ENCODE peak calls at places on chromosomes 1 and 21, in seven cellular contexts. P is effector memory CD4-positive, alpha-beta T cell; I is upper lobe of right lung; V is CD8-positive, alpha-beta T cell; B is mammary epithelial cell; N is AG04450; X is WERI-Rb-1. E is an unnamed sample.

GRCh38 chr1:229980009-229980408 is 87.0 kb upstream of the GALNT2 start:
- DNase-seq in P (no peak), I (no peak), V (no peak), B (peak; percentile 90), N (no peak), X (no peak), E (no peak)

GRCh38 chr1:91428182-91428798 is 23.7 kb upstream of the HFM1 start:
- DNase-seq in P (no peak), I (no peak), V (no peak), B (no peak), N (no peak), X (no peak), E (no peak)

GRCh38 chr21:39523398-39523797 is 71.6 kb downstream of the SH3BGR start:
- DNase-seq in P (no peak), I (no peak), V (no peak), B (no peak), N (no peak), X (no peak), E (peak; percentile 55)

GRCh38 chr1:84450916-84451315 is 28.1 kb upstream of the RPF1 start:
- DNase-seq in P (no peak), I (no peak), V (no peak), B (peak; percentile 6), N (no peak), X (no peak), E (no peak)

GRCh38 chr1:8477199-8477982 is 159.5 kb downstream of the SLC45A1 start:
- DNase-seq in P (no peak), I (no peak), V (no peak), B (no peak), N (no peak), X (no peak), E (no peak)

GRCh38 chr1:229596961-229597699 is 28.8 kb downstream of the TAF5L start:
- DNase-seq in P (no peak), I (no peak), V (no peak), B (no peak), N (no peak), X (no peak), E (no peak)

GRCh38 chr1:68615303-68615702 is 118.4 kb upstream of the DEPDC1 start:
- DNase-seq in P (no peak), I (no peak), V (no peak), B (no peak), N (no peak), X (no peak), E (no peak)

GRCh38 chr21:33115586-33116541 is 45.9 kb downstream of the OLIG1 start:
- DNase-seq in P (no peak), I (no peak), V (no peak), B (no peak), N (no peak), X (no peak), E (no peak)

GRCh38 chr21:27570306-27570868 is 603.5 kb upstream of the ADAMTS5 start:
- DNase-seq in P (no peak), I (no peak), V (no peak), B (peak; percentile 96), N (peak; percentile 87), X (no peak), E (peak; percentile 45)

GRCh38 chr1:231104917-231105316 is 56.9 kb upstream of the TRIM67 start:
- DNase-seq in P (no peak), I (no peak), V (no peak), B (no peak), N (no peak), X (no peak), E (no peak)

GRCh38 chr1:246064891-246065290 is 442.2 kb downstream of the SMYD3 start:
- DNase-seq in P (no peak), I (no peak), V (no peak), B (no peak), N (no peak), X (no peak), E (no peak)

GRCh38 chr1:247367786-247368342 is 36.2 kb upstream of the ZNF496 start:
- DNase-seq in P (no peak), I (no peak), V (no peak), B (peak; percentile 55), N (no peak), X (no peak), E (no peak)

GRCh38 chr21:13854638-13855037 is 245.1 kb downstream of the POTED start:
- DNase-seq in P (no peak), I (no peak), V (no peak), B (no peak), N (no peak), X (no peak), E (no peak)

GRCh38 chr1:201463071-201463552 is 5.9 kb downstream of the PHLDA3 start:
- DNase-seq in P (no peak), I (no peak), V (no peak), B (peak; percentile 73), N (no peak), X (peak; percentile 55), E (peak; percentile 59)

GRCh38 chr1:36934061-36934460 is 100.3 kb downstream of the GRIK3 start:
- DNase-seq in P (no peak), I (no peak), V (no peak), B (no peak), N (no peak), X (no peak), E (no peak)

GRCh38 chr1:5485968-5486665 is 506.1 kb downstream of the NPHP4 start:
- DNase-seq in P (no peak), I (no peak), V (no peak), B (no peak), N (no peak), X (no peak), E (no peak)

GRCh38 chr1:93746009-93746408 is 64.4 kb upstream of the BCAR3 start:
- DNase-seq in P (no peak), I (no peak), V (no peak), B (no peak), N (no peak), X (no peak), E (no peak)

GRCh38 chr1:164619006-164619784 is 60.2 kb downstream of the PBX1 start:
- DNase-seq in P (no peak), I (no peak), V (no peak), B (no peak), N (no peak), X (no peak), E (no peak)

GRCh38 chr1:91831132-91831930 is 54.6 kb downstream of the TGFBR3 start:
- DNase-seq in P (no peak), I (no peak), V (no peak), B (no peak), N (no peak), X (no peak), E (no peak)

GRCh38 chr1:46784666-46785065 is 14.2 kb upstream of the CYP4B1 start:
- DNase-seq in P (no peak), I (no peak), V (no peak), B (no peak), N (no peak), X (no peak), E (no peak)
- H3K9me3 ChIP-seq in P (no peaks in the 10 kb centered on the region), I (no peaks in the 10 kb centered on the region), V (no peaks in the 10 kb centered on the region), B (peaks cover 5% of the 10 kb centered on the region), N (peaks cover 7% of the 10 kb centered on the region), X (peaks cover 10% of the 10 kb centered on the region), E (no peaks in the 10 kb centered on the region)

DNA sequence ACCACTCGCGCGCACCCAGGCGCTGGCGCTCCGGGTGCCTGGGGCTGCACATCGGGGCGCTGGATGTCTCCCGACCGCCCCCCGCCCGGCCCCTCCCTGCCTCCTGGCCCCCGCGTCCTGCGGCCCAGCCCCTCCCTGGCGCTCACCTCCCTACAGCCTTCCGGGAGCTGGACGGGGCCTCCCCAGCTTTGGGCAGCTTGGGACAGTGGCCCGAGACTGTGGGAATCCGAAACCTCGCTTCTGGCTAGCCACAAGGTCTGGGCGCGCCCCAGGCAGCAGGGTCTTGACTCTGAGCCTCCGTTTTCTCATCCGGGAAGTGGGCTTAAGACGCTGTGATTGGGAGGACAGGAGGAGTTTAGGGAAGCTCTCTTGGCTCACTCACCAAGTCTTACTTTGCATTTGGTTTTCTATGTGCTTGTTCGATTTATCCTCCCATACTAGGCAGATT is 713 bp upstream of the WNT4 start:
- DNase-seq in P (no peak), I (no peak), V (no peak), B (no peak), N (no peak), X (no peak), E (no peak)
- H3K27me3 ChIP-seq in P (peaks cover 25% of the 10 kb centered on the region), I (peaks cover 25% of the 10 kb centered on the region), V (peaks cover 14% of the 10 kb centered on the region), B (peaks cover 4% of the 10 kb centered on the region), N (peaks cover 66% of the 10 kb centered on the region), X (peaks cover 26% of the 10 kb centered on the region), E (peaks cover 46% of the 10 kb centered on the region)

GRCh38 chr21:19724081-19724480 is 1274.1 kb upstream of the NCAM2 start:
- DNase-seq in P (no peak), I (no peak), V (no peak), B (no peak), N (no peak), X (no peak), E (no peak)
- H3K9me3 ChIP-seq in P (no peaks in the 10 kb centered on the region), I (no peaks in the 10 kb centered on the region), V (no peaks in the 10 kb centered on the region), B (peaks cover 16% of the 10 kb centered on the region), N (peaks cover 8% of the 10 kb centered on the region), X (no peaks in the 10 kb centered on the region), E (no peaks in the 10 kb centered on the region)

GRCh38 chr1:1164701-1165451 is 8.8 kb upstream of the TTLL10 start:
- DNase-seq in P (no peak), I (no peak), V (no peak), B (peak; percentile 18), N (no peak), X (no peak), E (no peak)
- H3K27me3 ChIP-seq in P (no peaks in the 10 kb centered on the region), I (peaks cover 14% of the 10 kb centered on the region), V (no peaks in the 10 kb centered on the region), B (no peaks in the 10 kb centered on the region), N (peaks cover 30% of the 10 kb centered on the region), X (no peaks in the 10 kb centered on the region), E (peaks cover 24% of the 10 kb centered on the region)

GRCh38 chr1:228297822-228298221 is 90.0 kb downstream of the OBSCN start:
- DNase-seq in P (no peak), I (no peak), V (no peak), B (no peak), N (no peak), X (no peak), E (no peak)

GRCh38 chr1:228298471-228298870 is 90.6 kb downstream of the OBSCN start:
- DNase-seq in P (no peak), I (peak; percentile 40), V (no peak), B (no peak), N (no peak), X (no peak), E (peak; percentile 24)

GRCh38 chr1:228295981-228296380 is 88.1 kb downstream of the OBSCN start:
- DNase-seq in P (no peak), I (no peak), V (no peak), B (no peak), N (no peak), X (no peak), E (no peak)

GRCh38 chr1:228299211-228299610 is 91.4 kb downstream of the OBSCN start:
- DNase-seq in P (no peak), I (peak; percentile 32), V (no peak), B (no peak), N (no peak), X (no peak), E (no peak)

GRCh38 chr1:228297242-228297641 is 89.4 kb downstream of the OBSCN start:
- DNase-seq in P (no peak), I (no peak), V (no peak), B (no peak), N (no peak), X (no peak), E (no peak)
- H3K9me3 ChIP-seq in P (peaks cover 6% of the 10 kb centered on the region), I (peaks cover 8% of the 10 kb centered on the region), V (peaks cover 12% of the 10 kb centered on the region), B (peaks cover 10% of the 10 kb centered on the region), N (no peaks in the 10 kb centered on the region), X (no peaks in the 10 kb centered on the region), E (peaks cover 5% of the 10 kb centered on the region)